ENCODE peak calls at places on chromosomes 3 and 15, in six cellular contexts. One of them, this sample, is unnamed.

GRCh38 chr15:39598186-39598850 is 17.4 kb downstream of the THBS1 start:
- DNase-seq in stomach: no peak
- DNase-seq in lower leg skin: no peak
- DNase-seq in BJ: peak
- DNase-seq in fibroblast of mammary gland: peak
- DNase-seq in A673: no peak
- DNase-seq in this sample: no peak

GRCh38 chr3:120567370-120568197 is 28.6 kb upstream of the NDUFB4 start:
- DNase-seq in BJ: no peak
- DNase-seq in lower leg skin: no peak
- DNase-seq in A673: peak
- DNase-seq in stomach: no peak
- DNase-seq in fibroblast of mammary gland: peak
- DNase-seq in this sample: peak

GRCh38 chr15:101477851-101478353 is 11.6 kb downstream of the PCSK6 start:
- DNase-seq in BJ: no peak
- DNase-seq in A673: no peak
- DNase-seq in lower leg skin: peak
- DNase-seq in fibroblast of mammary gland: no peak
- DNase-seq in stomach: no peak
- DNase-seq in this sample: no peak

GRCh38 chr3:99534951-99535704 is 103.3 kb upstream of the COL8A1 start:
- DNase-seq in BJ: no peak
- DNase-seq in fibroblast of mammary gland: peak
- DNase-seq in lower leg skin: no peak
- DNase-seq in A673: peak
- DNase-seq in stomach: no peak
- DNase-seq in this sample: peak

GRCh38 chr3:52323526-52324295 is 7.6 kb downstream of the DNAH1 start:
- DNase-seq in A673: no peak
- DNase-seq in lower leg skin: no peak
- DNase-seq in BJ: no peak
- DNase-seq in fibroblast of mammary gland: no peak
- DNase-seq in stomach: no peak
- DNase-seq in this sample: no peak

GRCh38 chr3:136296960-136297359 is 46.8 kb downstream of the PCCB start:
- DNase-seq in fibroblast of mammary gland: no peak
- DNase-seq in stomach: no peak
- DNase-seq in A673: no peak
- DNase-seq in BJ: no peak
- DNase-seq in lower leg skin: no peak
- DNase-seq in this sample: no peak

GRCh38 chr15:26873846-26874245 is 7.0 kb downstream of the GABRA5 start:
- DNase-seq in BJ: no peak
- DNase-seq in stomach: no peak
- DNase-seq in A673: no peak
- DNase-seq in fibroblast of mammary gland: peak
- DNase-seq in lower leg skin: no peak
- DNase-seq in this sample: no peak

GRCh38 chr3:195073866-195074860 is 196.8 kb downstream of the XXYLT1 start:
- DNase-seq in BJ: no peak
- DNase-seq in lower leg skin: peak
- DNase-seq in A673: no peak
- DNase-seq in stomach: peak
- DNase-seq in fibroblast of mammary gland: no peak
- DNase-seq in this sample: no peak

GRCh38 chr15:43132830-43133428 is 457 bp upstream of the TMEM62 start:
- DNase-seq in lower leg skin: no peak
- DNase-seq in fibroblast of mammary gland: no peak
- DNase-seq in A673: no peak
- DNase-seq in stomach: peak
- DNase-seq in BJ: no peak
- DNase-seq in this sample: no peak

GRCh38 chr3:59386165-59386564 is 336.3 kb upstream of the CFAP20DC start:
- DNase-seq in A673: no peak
- DNase-seq in lower leg skin: no peak
- DNase-seq in fibroblast of mammary gland: no peak
- DNase-seq in BJ: no peak
- DNase-seq in stomach: no peak
- DNase-seq in this sample: no peak

GRCh38 chr3:190538288-190538687 is 24.4 kb downstream of the IL1RAP start:
- DNase-seq in fibroblast of mammary gland: no peak
- DNase-seq in A673: peak
- DNase-seq in lower leg skin: no peak
- DNase-seq in stomach: no peak
- DNase-seq in BJ: no peak
- DNase-seq in this sample: no peak

GRCh38 chr3:134932035-134932434 is 137.0 kb downstream of the EPHB1 start:
- DNase-seq in lower leg skin: peak
- DNase-seq in BJ: no peak
- DNase-seq in fibroblast of mammary gland: no peak
- DNase-seq in A673: no peak
- DNase-seq in stomach: no peak
- DNase-seq in this sample: no peak

GRCh38 chr3:31193871-31194270 is 299.4 kb upstream of the GADL1 start:
- DNase-seq in fibroblast of mammary gland: peak
- DNase-seq in lower leg skin: no peak
- DNase-seq in A673: no peak
- DNase-seq in BJ: no peak
- DNase-seq in stomach: no peak
- DNase-seq in this sample: no peak

GRCh38 chr15:69253156-69253555 is 45.6 kb upstream of the PAQR5 start:
- DNase-seq in BJ: peak
- DNase-seq in fibroblast of mammary gland: peak
- DNase-seq in lower leg skin: no peak
- DNase-seq in A673: peak
- DNase-seq in stomach: no peak
- DNase-seq in this sample: peak

GRCh38 chr3:30689202-30689641 is 82.8 kb downstream of the TGFBR2 start:
- DNase-seq in A673: peak
- DNase-seq in fibroblast of mammary gland: peak
- DNase-seq in stomach: peak
- DNase-seq in BJ: peak
- DNase-seq in lower leg skin: no peak
- DNase-seq in this sample: no peak

GRCh38 chr3:15453501-15453900 is 26.1 kb downstream of the EAF1 start:
- DNase-seq in BJ: no peak
- DNase-seq in A673: no peak
- DNase-seq in lower leg skin: no peak
- DNase-seq in fibroblast of mammary gland: no peak
- DNase-seq in stomach: no peak
- DNase-seq in this sample: no peak

GRCh38 chr3:170614214-170614966 is 28.5 kb upstream of the SLC7A14 start:
- DNase-seq in stomach: no peak
- DNase-seq in BJ: peak
- DNase-seq in A673: peak
- DNase-seq in fibroblast of mammary gland: peak
- DNase-seq in lower leg skin: no peak
- DNase-seq in this sample: peak

GRCh38 chr15:84633311-84634227 is 20.5 kb downstream of the WDR73 start:
- DNase-seq in lower leg skin: peak
- DNase-seq in BJ: no peak
- DNase-seq in A673: peak
- DNase-seq in fibroblast of mammary gland: peak
- DNase-seq in stomach: peak
- DNase-seq in this sample: no peak
- H3K4me3 ChIP-seq in lower leg skin: peak
- H3K4me3 ChIP-seq in BJ: peak
- H3K4me3 ChIP-seq in A673: peak
- H3K4me3 ChIP-seq in fibroblast of mammary gland: peak
- H3K4me3 ChIP-seq in stomach: peak
- H3K4me3 ChIP-seq in this sample: peak

DNA sequence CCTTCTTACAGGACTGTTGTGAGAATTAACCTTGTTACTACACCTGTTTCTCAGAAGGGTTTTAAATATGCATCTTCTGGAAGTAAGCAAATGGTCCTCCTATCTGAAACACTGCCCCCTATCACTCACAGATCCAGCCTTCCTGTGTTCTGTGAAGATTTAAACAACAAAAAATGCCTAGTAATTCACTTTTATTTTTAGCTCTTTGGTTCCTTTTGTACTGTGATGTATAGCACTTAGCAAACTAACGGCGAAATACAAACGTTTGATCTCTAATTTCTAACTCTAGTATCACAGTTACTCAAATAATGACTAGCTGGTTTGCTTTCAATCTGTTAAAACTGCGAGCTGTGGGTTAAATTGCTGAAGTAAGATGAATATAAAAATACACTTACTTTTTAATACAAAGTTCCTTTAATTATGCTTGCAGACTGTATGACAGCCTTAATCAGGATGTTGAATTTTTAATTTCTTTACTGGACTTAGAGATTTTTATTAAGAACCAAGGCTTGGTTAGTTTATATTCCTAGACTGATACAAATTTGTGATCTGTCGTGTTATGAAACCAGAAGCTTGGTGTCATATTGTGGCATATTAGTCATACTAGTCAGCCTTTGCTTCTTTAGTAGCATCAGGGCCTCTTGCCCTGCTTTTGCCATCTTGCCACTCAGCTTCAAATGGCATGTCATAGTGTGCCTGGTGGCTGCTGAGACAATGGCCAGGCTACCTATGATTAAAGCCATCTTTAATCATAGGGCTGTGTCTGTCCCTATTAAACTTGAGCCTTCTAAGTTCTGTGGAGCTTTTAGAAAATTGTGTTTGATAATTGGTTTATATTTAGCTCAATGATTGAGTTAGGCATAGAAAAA is 9.2 kb downstream of the EIF3J start:
- DNase-seq in fibroblast of mammary gland: peak
- DNase-seq in A673: no peak
- DNase-seq in BJ: peak
- DNase-seq in stomach: no peak
- DNase-seq in lower leg skin: no peak
- DNase-seq in this sample: no peak
- H3K4me3 ChIP-seq in fibroblast of mammary gland: no peak
- H3K4me3 ChIP-seq in A673: no peak
- H3K4me3 ChIP-seq in BJ: no peak
- H3K4me3 ChIP-seq in stomach: no peak
- H3K4me3 ChIP-seq in lower leg skin: no peak
- H3K4me3 ChIP-seq in this sample: no peak

GRCh38 chr3:65901236-65901635 is 137.5 kb downstream of the MAGI1 start:
- DNase-seq in BJ: no peak
- DNase-seq in fibroblast of mammary gland: no peak
- DNase-seq in stomach: no peak
- DNase-seq in A673: no peak
- DNase-seq in lower leg skin: no peak
- DNase-seq in this sample: no peak
- H3K4me3 ChIP-seq in BJ: no peak
- H3K4me3 ChIP-seq in fibroblast of mammary gland: no peak
- H3K4me3 ChIP-seq in stomach: no peak
- H3K4me3 ChIP-seq in A673: no peak
- H3K4me3 ChIP-seq in lower leg skin: no peak
- H3K4me3 ChIP-seq in this sample: no peak

DNA sequence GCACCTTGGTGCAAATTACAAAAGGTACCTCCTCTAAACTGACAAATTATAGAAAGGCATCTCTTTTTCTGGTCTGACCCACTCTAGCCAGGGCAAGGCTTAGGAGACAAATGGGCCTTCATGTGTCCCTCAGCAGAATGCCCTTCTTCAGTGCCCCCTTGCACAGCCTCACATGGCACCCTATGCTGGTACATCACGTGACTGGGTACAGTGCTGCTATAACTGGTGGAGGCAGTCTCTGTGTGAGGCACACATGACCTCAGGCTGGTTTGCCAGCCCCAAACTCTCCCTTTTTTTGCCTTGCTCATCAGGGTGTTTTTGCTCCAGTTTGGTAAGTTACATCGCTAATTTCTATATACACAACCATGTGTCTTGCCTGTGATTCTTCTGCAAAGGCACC is 3.1 kb downstream of the CLEC3B start:
- DNase-seq in A673: no peak
- DNase-seq in stomach: no peak
- DNase-seq in lower leg skin: no peak
- DNase-seq in BJ: no peak
- DNase-seq in fibroblast of mammary gland: no peak
- DNase-seq in this sample: no peak
- H3K4me3 ChIP-seq in A673: no peak
- H3K4me3 ChIP-seq in stomach: no peak
- H3K4me3 ChIP-seq in lower leg skin: no peak
- H3K4me3 ChIP-seq in BJ: no peak
- H3K4me3 ChIP-seq in fibroblast of mammary gland: no peak
- H3K4me3 ChIP-seq in this sample: no peak

DNA sequence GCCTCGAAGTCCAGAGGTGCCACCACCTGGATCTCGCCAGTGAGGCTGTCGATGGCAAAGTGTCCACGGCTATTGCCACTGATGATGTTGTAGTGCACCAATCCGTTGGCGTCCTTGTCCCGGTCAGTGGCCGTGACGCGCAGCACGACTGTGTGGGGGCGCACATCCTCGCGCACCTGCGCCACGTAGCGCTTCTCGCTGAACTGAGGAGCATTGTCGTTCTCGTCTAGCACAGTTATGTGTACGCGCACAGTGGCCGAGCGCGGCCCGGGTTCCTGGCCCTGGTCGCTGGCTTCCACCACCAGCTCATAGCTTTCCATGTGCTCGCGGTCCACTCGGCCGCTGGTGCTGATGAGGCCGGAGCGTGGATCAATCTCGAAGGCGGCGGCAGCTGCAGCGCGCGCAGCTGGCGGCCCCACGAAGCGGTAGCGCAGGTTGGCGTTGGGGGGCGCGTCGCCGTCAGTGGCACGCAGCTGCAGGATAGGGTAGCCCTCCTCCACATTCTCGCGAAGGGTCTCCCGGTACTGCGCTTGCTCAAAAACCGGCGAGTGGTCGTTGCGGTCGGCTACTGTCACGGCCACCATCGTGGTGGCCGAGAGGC is 1.8 kb downstream of the CELSR3 start:
- DNase-seq in stomach: no peak
- DNase-seq in BJ: no peak
- DNase-seq in A673: no peak
- DNase-seq in lower leg skin: no peak
- DNase-seq in fibroblast of mammary gland: no peak
- DNase-seq in this sample: no peak
- H3K4me3 ChIP-seq in stomach: peak
- H3K4me3 ChIP-seq in BJ: no peak
- H3K4me3 ChIP-seq in A673: peak
- H3K4me3 ChIP-seq in lower leg skin: no peak
- H3K4me3 ChIP-seq in fibroblast of mammary gland: no peak
- H3K4me3 ChIP-seq in this sample: no peak

DNA sequence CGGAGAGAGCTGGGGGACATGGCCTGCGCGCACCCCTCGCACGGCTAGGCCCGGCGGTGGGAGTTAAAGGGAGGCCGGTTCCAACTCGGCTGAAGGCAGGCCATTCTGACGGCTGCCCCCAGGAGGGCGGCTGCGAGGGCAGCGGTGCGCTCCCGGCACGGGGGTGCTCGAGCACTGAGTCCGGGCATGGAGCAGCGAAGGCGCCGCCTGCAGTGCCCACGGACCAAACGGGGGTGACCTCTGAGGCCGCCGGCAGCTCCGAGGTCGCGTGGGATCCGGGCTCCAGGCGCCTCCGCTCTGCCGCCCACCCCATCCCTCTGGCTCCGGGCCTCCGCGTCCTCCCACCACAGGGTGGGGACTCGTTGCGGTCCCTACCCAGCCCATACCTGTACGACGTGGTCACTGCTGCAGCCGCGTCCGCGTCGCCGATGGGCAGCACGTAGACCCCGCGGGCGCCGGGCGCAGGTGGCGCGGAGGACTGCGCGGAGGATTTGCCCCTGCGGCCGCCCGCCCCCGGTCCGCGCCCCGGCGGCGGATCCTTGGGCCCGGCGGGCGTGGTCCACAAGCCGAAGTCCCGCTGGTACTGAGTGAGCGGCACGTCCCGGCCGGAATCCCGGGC is 507 bp downstream of the MAP6D1 start:
- DNase-seq in A673: peak
- DNase-seq in fibroblast of mammary gland: no peak
- DNase-seq in stomach: no peak
- DNase-seq in lower leg skin: no peak
- DNase-seq in BJ: no peak
- DNase-seq in this sample: no peak
- H3K4me3 ChIP-seq in A673: peak
- H3K4me3 ChIP-seq in fibroblast of mammary gland: peak
- H3K4me3 ChIP-seq in stomach: peak
- H3K4me3 ChIP-seq in lower leg skin: peak
- H3K4me3 ChIP-seq in BJ: peak
- H3K4me3 ChIP-seq in this sample: peak

GRCh38 chr15:31482122-31482922 is 155.7 kb downstream of the KLF13 start:
- DNase-seq in stomach: peak
- DNase-seq in lower leg skin: peak
- DNase-seq in A673: no peak
- DNase-seq in BJ: no peak
- DNase-seq in fibroblast of mammary gland: no peak
- DNase-seq in this sample: no peak
- H3K4me3 ChIP-seq in stomach: no peak
- H3K4me3 ChIP-seq in lower leg skin: no peak
- H3K4me3 ChIP-seq in A673: no peak
- H3K4me3 ChIP-seq in BJ: no peak
- H3K4me3 ChIP-seq in fibroblast of mammary gland: no peak
- H3K4me3 ChIP-seq in this sample: no peak

This sample was measured in HFF-Myc.